ENCODE peak calls at places on chromosomes 11 and 22, in ten cellular contexts. X is coronary artery; J is A549; Q is body of pancreas; Y is GM23248; D is heart right ventricle; K is sigmoid colon; B is right atrium auricular region; I is CD4-positive, CD25-positive, alpha-beta regulatory T cell; P is AG04450. Z is an unnamed sample.
A peak's percentile ranks its signal among the peaks of the same experiment; 100 is the strongest.

GRCh38 chr11:4134844-4135243 is 40.2 kb downstream of the RRM1 start:
- DNase-seq in X (no peak), J (peak; percentile 43), Q (no peak), Y (peak; percentile 23), D (no peak), K (no peak), B (no peak), I (no peak), P (peak; percentile 6), Z (no peak)

GRCh38 chr11:23494981-23495380 is 634.7 kb upstream of the CCDC179 start:
- DNase-seq in X (no peak), J (no peak), Q (no peak), Y (no peak), D (no peak), K (no peak), B (no peak), I (no peak), P (no peak), Z (no peak)

GRCh38 chr11:64268687-64269379 is 15.6 kb downstream of the BAD start:
- DNase-seq in X (peak; percentile 89), J (no peak), Q (peak; percentile 78), Y (peak; percentile 75), D (peak; percentile 74), K (peak; percentile 92), B (peak; percentile 82), I (peak; percentile 58), P (no peak), Z (peak; percentile 94)

GRCh38 chr11:33875621-33876294 is 16.1 kb downstream of the LMO2 start:
- DNase-seq in X (no peak), J (no peak), Q (no peak), Y (no peak), D (no peak), K (no peak), B (no peak), I (no peak), P (no peak), Z (no peak)

GRCh38 chr11:57641011-57641410 is 8.7 kb downstream of the YPEL4 start:
- DNase-seq in X (no peak), J (no peak), Q (peak; percentile 12), Y (peak; percentile 66), D (no peak), K (peak; percentile 68), B (no peak), I (no peak), P (no peak), Z (no peak)

GRCh38 chr11:64848779-64849599 is 4.5 kb upstream of the CDC42BPG start:
- DNase-seq in X (no peak), J (no peak), Q (peak; percentile 91), Y (no peak), D (no peak), K (no peak), B (no peak), I (peak; percentile 73), P (no peak), Z (no peak)

GRCh38 chr11:91800208-91800914 is 424.3 kb upstream of the FAT3 start:
- DNase-seq in X (no peak), J (no peak), Q (no peak), Y (no peak), D (peak; percentile 19), K (no peak), B (no peak), I (no peak), P (no peak), Z (peak; percentile 15)

GRCh38 chr11:69898123-69898522 is 78.9 kb upstream of the FGF3 start:
- DNase-seq in X (no peak), J (no peak), Q (no peak), Y (no peak), D (no peak), K (no peak), B (no peak), I (no peak), P (no peak), Z (no peak)

GRCh38 chr11:123494195-123495050 is 64.4 kb downstream of the GRAMD1B start:
- DNase-seq in X (no peak), J (no peak), Q (no peak), Y (peak; percentile 75), D (no peak), K (no peak), B (no peak), I (no peak), P (peak; percentile 20), Z (no peak)

GRCh38 chr11:36012410-36012809 is 68.5 kb downstream of the LDLRAD3 start:
- DNase-seq in X (no peak), J (no peak), Q (no peak), Y (peak; percentile 78), D (no peak), K (no peak), B (no peak), I (no peak), P (no peak), Z (no peak)

GRCh38 chr11:58524232-58525036 is 16.5 kb upstream of the OR5B21 start:
- DNase-seq in X (peak; percentile 74), J (peak; percentile 71), Q (peak; percentile 73), Y (peak; percentile 88), D (peak; percentile 46), K (peak; percentile 82), B (peak; percentile 80), I (peak; percentile 71), P (peak; percentile 80), Z (peak; percentile 77)

GRCh38 chr11:124746621-124747243 is 5.3 kb downstream of the VSIG2 start:
- DNase-seq in X (no peak), J (peak; percentile 85), Q (peak; percentile 87), Y (peak; percentile 84), D (peak; percentile 82), K (no peak), B (peak; percentile 79), I (peak; percentile 83), P (peak; percentile 27), Z (peak; percentile 72)

GRCh38 chr11:44625759-44626523 is 60.5 kb downstream of the CD82 start:
- DNase-seq in X (peak; percentile 64), J (no peak), Q (no peak), Y (no peak), D (no peak), K (peak; percentile 52), B (peak; percentile 36), I (no peak), P (no peak), Z (no peak)

GRCh38 chr11:61961570-61962212 is 5.7 kb downstream of the FTH1 start:
- DNase-seq in X (peak; percentile 88), J (peak; percentile 41), Q (peak; percentile 70), Y (peak; percentile 73), D (peak; percentile 67), K (peak; percentile 87), B (peak; percentile 90), I (no peak), P (no peak), Z (peak; percentile 86)

GRCh38 chr11:76588455-76589325 is 81.9 kb downstream of the LRRC32 start:
- DNase-seq in X (no peak), J (no peak), Q (peak; percentile 37), Y (no peak), D (peak; percentile 77), K (peak; percentile 85), B (peak; percentile 85), I (peak; percentile 98), P (no peak), Z (peak; percentile 89)

GRCh38 chr11:117828641-117829368 is 4.3 kb upstream of the FXYD2 start:
- DNase-seq in X (peak; percentile 84), J (peak; percentile 30), Q (peak; percentile 51), Y (peak; percentile 45), D (no peak), K (peak; percentile 84), B (peak; percentile 84), I (peak; percentile 68), P (peak; percentile 51), Z (peak; percentile 79)

GRCh38 chr22:37043828-37044538 is 7.6 kb upstream of the KCTD17 start:
- DNase-seq in X (no peak), J (peak; percentile 86), Q (peak; percentile 94), Y (peak; percentile 31), D (peak; percentile 63), K (no peak), B (no peak), I (peak; percentile 69), P (no peak), Z (peak; percentile 83)

GRCh38 chr22:29903371-29903770 is 20.4 kb downstream of the MTMR3 start:
- DNase-seq in X (no peak), J (no peak), Q (no peak), Y (no peak), D (no peak), K (no peak), B (no peak), I (no peak), P (no peak), Z (no peak)

GRCh38 chr22:29904020-29904419 is 21.0 kb downstream of the MTMR3 start:
- DNase-seq in X (no peak), J (no peak), Q (no peak), Y (no peak), D (no peak), K (no peak), B (no peak), I (no peak), P (no peak), Z (no peak)

DNA sequence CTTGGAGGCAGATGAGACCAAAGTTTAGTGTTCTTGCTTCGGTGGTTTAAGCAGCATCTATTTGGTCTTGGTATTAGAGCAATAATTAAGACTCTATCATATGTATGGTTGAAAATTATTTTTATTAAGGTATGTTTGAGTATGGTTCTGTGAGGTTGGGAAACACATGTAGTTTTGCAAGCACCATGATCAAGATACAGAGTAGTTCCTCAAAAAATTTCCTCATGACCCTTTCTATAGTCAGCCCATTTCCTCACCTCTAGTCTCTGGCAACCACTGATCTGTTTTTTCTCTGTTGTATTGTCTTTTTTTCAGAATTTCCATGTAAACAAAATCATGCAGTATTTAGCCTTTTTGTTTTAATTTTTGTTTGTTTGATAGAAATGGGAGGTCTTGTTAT is 18.4 kb downstream of the MTMR3 start:
- DNase-seq in X (no peak), J (no peak), Q (no peak), Y (no peak), D (no peak), K (no peak), B (no peak), I (no peak), P (no peak), Z (no peak)
- H3K27ac ChIP-seq in X (no peak overlapping the region), J (no peak overlapping the region), Q (no peak overlapping the region), Y (no peak overlapping the region), D (no peak overlapping the region), K (no peak overlapping the region), B (no peak overlapping the region), I (no peak overlapping the region), P (no peak overlapping the region), Z (no peak overlapping the region)

GRCh38 chr11:78909386-78909785 is 334.7 kb upstream of the NARS2 start:
- DNase-seq in X (no peak), J (no peak), Q (no peak), Y (no peak), D (no peak), K (no peak), B (no peak), I (no peak), P (no peak), Z (no peak)
- H3K27ac ChIP-seq in X (no peak overlapping the region), J (no peak overlapping the region), Q (no peak overlapping the region), Y (no peak overlapping the region), D (no peak overlapping the region), K (no peak overlapping the region), B (no peak overlapping the region), I (no peak overlapping the region), P (no peak overlapping the region), Z (no peak overlapping the region)

GRCh38 chr11:7488681-7489080 is 3.4 kb downstream of the OLFML1 start:
- DNase-seq in X (no peak), J (no peak), Q (no peak), Y (no peak), D (no peak), K (no peak), B (no peak), I (no peak), P (no peak), Z (no peak)
- H3K27ac ChIP-seq in X (no peak overlapping the region), J (no peak overlapping the region), Q (no peak overlapping the region), Y (no peak overlapping the region), D (no peak overlapping the region), K (no peak overlapping the region), B (no peak overlapping the region), I (no peak overlapping the region), P (no peak overlapping the region), Z (no peak overlapping the region)

GRCh38 chr11:107397357-107397756 is 60.3 kb downstream of the CWF19L2 start:
- DNase-seq in X (no peak), J (no peak), Q (no peak), Y (no peak), D (no peak), K (no peak), B (no peak), I (no peak), P (no peak), Z (no peak)
- H3K27ac ChIP-seq in X (no peak overlapping the region), J (peak overlapping the region; percentile 14), Q (no peak overlapping the region), Y (no peak overlapping the region), D (no peak overlapping the region), K (no peak overlapping the region), B (no peak overlapping the region), I (no peak overlapping the region), P (no peak overlapping the region), Z (no peak overlapping the region)